ENCODE peak calls at places on chromosomes 1 and 21, in seven cellular contexts. F, M, O, U, Y, V and C are unnamed samples.

GRCh38 chr1:205915354-205915990 is 27.8 kb downstream of the SLC26A9 start:
- DNase-seq in F (no peak), M (no peak), O (no peak), U (no peak), Y (no peak), V (no peak), C (no peak)

GRCh38 chr1:199404976-199405375 is 622.5 kb upstream of the NR5A2 start:
- DNase-seq in F (no peak), M (no peak), O (no peak), U (no peak), Y (no peak), V (no peak), C (no peak)

GRCh38 chr1:184329962-184330868 is 56.6 kb upstream of the C1orf21 start:
- DNase-seq in F (no peak), M (no peak), O (no peak), U (no peak), Y (no peak), V (no peak), C (no peak)

GRCh38 chr1:151516031-151516511 is 4.9 kb downstream of the CGN start:
- DNase-seq in F (no peak), M (no peak), O (peak), U (no peak), Y (no peak), V (no peak), C (no peak)

GRCh38 chr1:227362039-227362438 is 43.7 kb upstream of the CDC42BPA start:
- DNase-seq in F (no peak), M (no peak), O (no peak), U (no peak), Y (no peak), V (no peak), C (no peak)

GRCh38 chr1:85122169-85122568 is 73.9 kb upstream of the MCOLN3 start:
- DNase-seq in F (no peak), M (no peak), O (peak), U (no peak), Y (no peak), V (no peak), C (no peak)

GRCh38 chr1:184866991-184867788 is 107.1 kb downstream of the NIBAN1 start:
- DNase-seq in F (no peak), M (no peak), O (no peak), U (no peak), Y (no peak), V (no peak), C (no peak)

GRCh38 chr1:21610027-21610426 is 59.1 kb downstream of the RAP1GAP start:
- DNase-seq in F (no peak), M (no peak), O (no peak), U (no peak), Y (no peak), V (no peak), C (no peak)

GRCh38 chr1:241822846-241823245 is 25.2 kb upstream of the EXO1 start:
- DNase-seq in F (no peak), M (no peak), O (no peak), U (no peak), Y (no peak), V (no peak), C (no peak)

GRCh38 chr1:112335351-112335750 is 60.7 kb upstream of the CTTNBP2NL start:
- DNase-seq in F (no peak), M (no peak), O (no peak), U (no peak), Y (no peak), V (no peak), C (no peak)

GRCh38 chr1:97245682-97246081 is 524.1 kb downstream of the PTBP2 start:
- DNase-seq in F (no peak), M (no peak), O (no peak), U (no peak), Y (no peak), V (no peak), C (no peak)

GRCh38 chr1:232576537-232576936 is 53.4 kb downstream of the SIPA1L2 start:
- DNase-seq in F (no peak), M (no peak), O (no peak), U (no peak), Y (no peak), V (no peak), C (no peak)

GRCh38 chr1:165408518-165408917 is 36.4 kb downstream of the RXRG start:
- DNase-seq in F (no peak), M (peak), O (peak), U (no peak), Y (no peak), V (no peak), C (no peak)

GRCh38 chr1:96538883-96539282 is 182.7 kb upstream of the PTBP2 start:
- DNase-seq in F (peak), M (no peak), O (no peak), U (peak), Y (no peak), V (no peak), C (no peak)

GRCh38 chr1:211648336-211648735 is 27.1 kb downstream of the NEK2 start:
- DNase-seq in F (no peak), M (no peak), O (no peak), U (no peak), Y (no peak), V (no peak), C (no peak)

GRCh38 chr1:6245869-6246496 is 2.0 kb downstream of the HES3 start:
- DNase-seq in F (no peak), M (peak), O (peak), U (no peak), Y (no peak), V (no peak), C (no peak)

GRCh38 chr1:218556016-218556415 is 210.9 kb downstream of the TGFB2 start:
- DNase-seq in F (no peak), M (no peak), O (no peak), U (no peak), Y (no peak), V (no peak), C (no peak)

GRCh38 chr1:202643397-202644218 is 66.6 kb downstream of the SYT2 start:
- DNase-seq in F (no peak), M (peak), O (peak), U (no peak), Y (no peak), V (no peak), C (no peak)

GRCh38 chr1:85325920-85326319 is 49.5 kb upstream of the BCL10 start:
- DNase-seq in F (no peak), M (no peak), O (no peak), U (no peak), Y (no peak), V (no peak), C (no peak)

GRCh38 chr1:119298687-119299086 is 69.9 kb upstream of the HAO2 start:
- DNase-seq in F (no peak), M (no peak), O (no peak), U (no peak), Y (no peak), V (no peak), C (no peak)

GRCh38 chr1:203768158-203768725 is 3.3 kb downstream of the LAX1 start:
- DNase-seq in F (no peak), M (no peak), O (no peak), U (no peak), Y (no peak), V (no peak), C (no peak)

GRCh38 chr1:203772836-203773235 is 7.9 kb downstream of the LAX1 start:
- DNase-seq in F (no peak), M (no peak), O (peak), U (no peak), Y (no peak), V (no peak), C (no peak)

GRCh38 chr1:203765029-203765837 is at the start of gene LAX1:
- DNase-seq in F (no peak), M (no peak), O (no peak), U (no peak), Y (no peak), V (peak), C (no peak)

GRCh38 chr1:203771901-203772301 is 6.9 kb downstream of the LAX1 start:
- DNase-seq in F (no peak), M (no peak), O (no peak), U (peak), Y (no peak), V (no peak), C (no peak)

GRCh38 chr1:203769505-203770343 is 4.7 kb downstream of the LAX1 start:
- DNase-seq in F (peak), M (no peak), O (no peak), U (peak), Y (peak), V (no peak), C (no peak)
- TF ChIP-seq POLR2AphosphoS5 in F (peak), M (no peak), O (no peak), U (peak), Y (peak), V (no peak), C (no peak)

GRCh38 chr21:45128613-45129226 is 54.3 kb downstream of the ADARB1 start:
- DNase-seq in F (peak), M (no peak), O (peak), U (peak), Y (no peak), V (no peak), C (no peak)
- TF ChIP-seq POLR2AphosphoS5 in F (no peak), M (no peak), O (no peak), U (peak), Y (no peak), V (no peak), C (no peak)

GRCh38 chr1:156082111-156083091 is at the start of gene MEX3A:
- DNase-seq in F (peak), M (peak), O (peak), U (peak), Y (peak), V (peak), C (no peak)
- TF ChIP-seq POLR2AphosphoS5 in F (peak), M (peak), O (peak), U (peak), Y (no peak), V (no peak), C (peak)

GRCh38 chr1:115184260-115184950 is 95.1 kb upstream of the TSPAN2 start:
- DNase-seq in F (no peak), M (no peak), O (no peak), U (no peak), Y (no peak), V (no peak), C (no peak)
- TF ChIP-seq POLR2AphosphoS5 in F (no peak), M (no peak), O (no peak), U (no peak), Y (no peak), V (no peak), C (no peak)

GRCh38 chr1:154485905-154486304 is 16.1 kb upstream of the TDRD10 start:
- DNase-seq in F (no peak), M (no peak), O (no peak), U (no peak), Y (no peak), V (no peak), C (no peak)
- TF ChIP-seq POLR2AphosphoS5 in F (no peak), M (no peak), O (no peak), U (no peak), Y (no peak), V (no peak), C (no peak)

GRCh38 chr1:154320882-154321608 is at the start of gene AQP10:
- DNase-seq in F (no peak), M (peak), O (no peak), U (no peak), Y (no peak), V (no peak), C (no peak)
- TF ChIP-seq POLR2AphosphoS5 in F (no peak), M (peak), O (no peak), U (no peak), Y (no peak), V (no peak), C (no peak)